ENCODE peak calls at places on chromosomes 5 and 9, in ten cellular contexts. T is NT2/D1, D is midbrain, L is NCI-H2029, P is astrocyte, G is EH, W is Daoy, H is kidney glomerular epithelial cell, F is neural progenitor cell, E is GM23338. S is an unnamed sample.

GRCh38 chr5:177378884-177379883 is 5.0 kb upstream of the SLC34A1 start:
- DNase-seq in P (peak), E (no peak), G (peak), W (peak), D (no peak), H (no peak), T (no peak), F (no peak), L (no peak), S (no peak)

GRCh38 chr9:69391946-69392345 is 66.9 kb downstream of the ENTREP1 start:
- DNase-seq in E (no peak), G (peak), D (peak), L (no peak), W (no peak), H (no peak), T (no peak), F (no peak), P (no peak), S (no peak)

GRCh38 chr5:42950466-42951168 is 89.5 kb downstream of the ANXA2R start:
- DNase-seq in L (peak), T (peak), H (peak), P (peak), G (peak), W (peak), F (no peak), E (peak), D (no peak), S (peak)

GRCh38 chr5:19044931-19045695 is 942.9 kb downstream of the CDH18 start:
- DNase-seq in E (no peak), G (no peak), W (no peak), H (no peak), D (no peak), P (no peak), F (no peak), L (peak), T (no peak), S (no peak)

GRCh38 chr5:37417347-37417746 is 38.2 kb downstream of the WDR70 start:
- DNase-seq in W (peak), T (no peak), H (no peak), G (no peak), F (no peak), E (no peak), D (no peak), P (no peak), L (no peak), S (no peak)

GRCh38 chr9:135559606-135560005 is 1.9 kb upstream of the PAEP start:
- DNase-seq in G (no peak), H (no peak), F (no peak), L (no peak), W (peak), D (no peak), T (no peak), E (no peak), P (no peak), S (no peak)

GRCh38 chr9:37026936-37027581 is 7.0 kb downstream of the PAX5 start:
- DNase-seq in P (no peak), E (peak), H (no peak), D (no peak), W (peak), T (no peak), G (no peak), F (peak), L (no peak), S (no peak)

GRCh38 chr5:72661405-72661804 is 154.2 kb upstream of the ZNF366 start:
- DNase-seq in W (peak), F (no peak), G (peak), L (peak), T (no peak), D (no peak), P (peak), H (peak), E (no peak), S (no peak)

GRCh38 chr9:108951578-108951977 is 17.4 kb downstream of the ABITRAM start:
- DNase-seq in T (no peak), F (no peak), G (no peak), D (no peak), H (no peak), L (no peak), E (no peak), W (peak), P (no peak), S (no peak)

GRCh38 chr9:272251-273213 is 57.9 kb downstream of the DOCK8 start:
- DNase-seq in F (no peak), T (no peak), H (no peak), E (no peak), L (no peak), P (no peak), G (no peak), W (peak), D (no peak), S (no peak)

GRCh38 chr5:33423018-33423630 is 17.6 kb upstream of the TARS1 start:
- DNase-seq in G (peak), F (no peak), H (peak), E (peak), D (peak), P (no peak), T (no peak), L (no peak), W (no peak), S (no peak)

GRCh38 chr5:145750194-145750593 is 84.9 kb downstream of the PRELID2 start:
- DNase-seq in H (no peak), D (no peak), P (no peak), T (no peak), G (no peak), F (no peak), L (no peak), W (no peak), E (no peak), S (no peak)

GRCh38 chr9:109206670-109207069 is 39.6 kb upstream of the FRRS1L start:
- DNase-seq in H (no peak), D (no peak), L (no peak), P (no peak), T (peak), G (peak), F (peak), W (peak), E (peak), S (no peak)

GRCh38 chr5:136197462-136198142 is 4.6 kb upstream of the SMIM32 start:
- DNase-seq in H (no peak), L (no peak), W (no peak), T (no peak), E (no peak), D (no peak), P (no peak), F (no peak), G (no peak), S (peak)

GRCh38 chr5:100777680-100778281 is 125.3 kb downstream of the ST8SIA4 start:
- DNase-seq in H (peak), F (no peak), D (peak), L (no peak), E (no peak), T (no peak), W (peak), G (peak), P (peak), S (no peak)

GRCh38 chr5:181173027-181173419 is 25.6 kb downstream of the OR2V2 start:
- DNase-seq in G (no peak), E (no peak), D (no peak), L (no peak), P (no peak), F (no peak), H (no peak), T (no peak), W (peak), S (peak)

GRCh38 chr5:171688696-171689495 is 96.7 kb upstream of the SMIM23 start:
- DNase-seq in T (no peak), F (no peak), D (no peak), G (no peak), W (no peak), H (no peak), E (no peak), P (no peak), L (peak), S (peak)

GRCh38 chr9:130662927-130663257 is 1.5 kb upstream of the PRDM12 start:
- DNase-seq in G (no peak), W (no peak), H (no peak), L (no peak), F (peak), P (no peak), E (peak), D (no peak), T (no peak), S (peak)

GRCh38 chr5:80959138-80959537 is 1.0 kb upstream of the RASGRF2 start:
- DNase-seq in D (no peak), H (no peak), P (no peak), L (no peak), F (peak), E (peak), W (no peak), T (no peak), G (no peak), S (no peak)

GRCh38 chr5:57598756-57599155 is 116.1 kb upstream of the ACTBL2 start:
- DNase-seq in F (no peak), W (peak), L (no peak), E (no peak), G (peak), H (peak), P (peak), D (no peak), T (no peak), S (no peak)

GRCh38 chr9:113326230-113326629 is 13.8 kb downstream of the WDR31 start:
- DNase-seq in L (no peak), F (no peak), D (no peak), P (no peak), H (no peak), E (no peak), T (no peak), G (no peak), W (no peak), S (no peak)

GRCh38 chr5:654071-654778 is 38.9 kb downstream of the TPPP start:
- DNase-seq in D (no peak), H (no peak), E (no peak), F (no peak), T (no peak), W (no peak), L (no peak), G (no peak), P (no peak), S (no peak)

GRCh38 chr5:10678236-10678635 is 82.8 kb downstream of the DAP start:
- DNase-seq in G (peak), H (peak), F (no peak), T (no peak), E (no peak), D (no peak), P (peak), W (no peak), L (no peak), S (no peak)

GRCh38 chr5:140242099-140242498 is 60.8 kb downstream of the PFDN1 start:
- DNase-seq in T (no peak), F (no peak), E (peak), H (no peak), G (no peak), L (no peak), W (no peak), D (no peak), P (no peak), S (no peak)

GRCh38 chr9:9912459-9912858 is 700.3 kb downstream of the PTPRD start:
- DNase-seq in L (no peak), P (no peak), E (peak), T (no peak), G (no peak), H (peak), D (no peak), W (no peak), F (peak), S (peak)

GRCh38 chr9:126147620-126148522 is 178.8 kb upstream of the MVB12B start:
- DNase-seq in E (no peak), L (no peak), H (no peak), D (no peak), W (no peak), T (no peak), G (no peak), F (no peak), P (no peak), S (peak)

GRCh38 chr9:87063883-87064282 is 116.6 kb upstream of the GAS1 start:
- DNase-seq in E (no peak), H (no peak), T (no peak), W (no peak), F (no peak), G (peak), P (peak), L (no peak), D (no peak), S (no peak)

GRCh38 chr9:89278997-89279739 is 31.8 kb upstream of the CKS2 start:
- DNase-seq in T (peak), P (peak), W (peak), D (peak), L (no peak), G (peak), E (peak), F (peak), H (peak), S (peak)

GRCh38 chr5:96936431-96937221 is 746 bp downstream of the LNPEP start:
- DNase-seq in D (peak), T (no peak), W (peak), L (no peak), P (no peak), G (peak), E (peak), F (peak), H (peak), S (peak)

GRCh38 chr9:96566401-96567202 is 53.0 kb downstream of the CDC14B start:
- DNase-seq in W (peak), T (peak), H (no peak), E (peak), L (peak), D (peak), F (peak), G (peak), P (peak), S (peak)

GRCh38 chr5:132190161-132190817 is 37.4 kb downstream of the P4HA2 start:
- DNase-seq in E (peak), L (peak), H (peak), P (peak), W (peak), F (peak), D (peak), T (peak), G (peak), S (peak)

S was measured in SK-N-SH.